ENCODE peak calls at places on chromosome 16, in nine cellular contexts. A is uterus, R is ascending aorta, T is prostate gland, D is colonic mucosa, V is hepatocyte, K is DND-41, P is OCI-LY7, C is NB4. N is an unnamed sample.
A peak's percentile ranks its signal among the peaks of the same experiment; 100 is the strongest.

GRCh38 chr16:57788951-57789350 is 13.3 kb downstream of the KIFC3 start:
- DNase-seq in A (no peak), R (no peak), T (no peak), D (no peak), V (no peak), K (no peak), P (no peak), C (no peak), N (no peak)

GRCh38 chr16:89749637-89750036 is 28.3 kb downstream of the ZNF276 start:
- DNase-seq in A (no peak), R (no peak), T (no peak), D (peak; percentile 60), V (no peak), K (no peak), P (no peak), C (no peak), N (no peak)

GRCh38 chr16:23901178-23902131 is 65.7 kb downstream of the PRKCB start:
- DNase-seq in A (no peak), R (no peak), T (no peak), D (no peak), V (no peak), K (peak; percentile 29), P (no peak), C (peak; percentile 90), N (no peak)

GRCh38 chr16:58563235-58563634 is 47.9 kb downstream of the SETD6 start:
- DNase-seq in A (no peak), R (no peak), T (no peak), D (no peak), V (no peak), K (no peak), P (no peak), C (peak; percentile 16), N (peak; percentile 45)

GRCh38 chr16:87860553-87861299 is 8.6 kb downstream of the SLC7A5 start:
- DNase-seq in A (no peak), R (no peak), T (no peak), D (no peak), V (no peak), K (no peak), P (no peak), C (no peak), N (peak; percentile 84)

GRCh38 chr16:57938936-57939871 is 31.7 kb downstream of the CNGB1 start:
- DNase-seq in A (peak; percentile 52), R (no peak), T (peak; percentile 93), D (peak; percentile 72), V (peak; percentile 55), K (no peak), P (no peak), C (peak; percentile 62), N (peak; percentile 20)

GRCh38 chr16:87956169-87956770 is 5.0 kb downstream of the BANP start:
- DNase-seq in A (no peak), R (no peak), T (no peak), D (peak; percentile 48), V (peak; percentile 67), K (peak; percentile 68), P (peak; percentile 64), C (peak; percentile 80), N (peak; percentile 85)

GRCh38 chr16:57172891-57173290 is 12.9 kb downstream of the PSME3IP1 start:
- DNase-seq in A (no peak), R (no peak), T (no peak), D (no peak), V (no peak), K (no peak), P (no peak), C (no peak), N (no peak)

GRCh38 chr16:89314357-89314756 is 96.9 kb downstream of the ZNF778 start:
- DNase-seq in A (no peak), R (no peak), T (no peak), D (no peak), V (no peak), K (no peak), P (no peak), C (no peak), N (no peak)

GRCh38 chr16:53600076-53600475 is 97.1 kb upstream of the AKTIP start:
- DNase-seq in A (no peak), R (no peak), T (no peak), D (no peak), V (no peak), K (no peak), P (no peak), C (no peak), N (peak; percentile 70)

DNA sequence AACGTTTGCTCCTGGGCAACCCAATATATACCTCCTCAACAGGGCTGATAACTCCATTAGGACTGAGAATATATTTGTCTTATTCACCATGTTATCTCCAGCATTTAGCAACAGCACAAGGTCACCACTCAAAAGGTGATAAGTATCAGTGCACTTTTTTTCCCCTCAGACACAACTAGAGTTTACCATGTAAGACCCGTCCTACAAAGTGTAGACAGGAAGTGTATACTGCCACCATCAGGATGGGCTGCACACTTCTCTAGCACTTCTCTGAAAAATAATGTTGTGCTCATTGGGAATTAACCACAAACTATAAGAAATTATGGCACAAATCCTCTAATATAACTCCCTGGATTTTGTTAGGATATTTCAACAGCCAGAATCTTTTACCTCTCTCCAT is 5.7 kb upstream of the VAT1L start:
- DNase-seq in A (no peak), R (no peak), T (no peak), D (no peak), V (no peak), K (no peak), P (peak; percentile 3), C (peak; percentile 79), N (peak; percentile 56)
- TF ChIP-seq CTCF in A (no peak), R (no peak), T (no peak), D (no peak), V (peak; percentile 46), K (peak; percentile 61), P (peak; percentile 67), C (peak; percentile 71), N (peak; percentile 68)

DNA sequence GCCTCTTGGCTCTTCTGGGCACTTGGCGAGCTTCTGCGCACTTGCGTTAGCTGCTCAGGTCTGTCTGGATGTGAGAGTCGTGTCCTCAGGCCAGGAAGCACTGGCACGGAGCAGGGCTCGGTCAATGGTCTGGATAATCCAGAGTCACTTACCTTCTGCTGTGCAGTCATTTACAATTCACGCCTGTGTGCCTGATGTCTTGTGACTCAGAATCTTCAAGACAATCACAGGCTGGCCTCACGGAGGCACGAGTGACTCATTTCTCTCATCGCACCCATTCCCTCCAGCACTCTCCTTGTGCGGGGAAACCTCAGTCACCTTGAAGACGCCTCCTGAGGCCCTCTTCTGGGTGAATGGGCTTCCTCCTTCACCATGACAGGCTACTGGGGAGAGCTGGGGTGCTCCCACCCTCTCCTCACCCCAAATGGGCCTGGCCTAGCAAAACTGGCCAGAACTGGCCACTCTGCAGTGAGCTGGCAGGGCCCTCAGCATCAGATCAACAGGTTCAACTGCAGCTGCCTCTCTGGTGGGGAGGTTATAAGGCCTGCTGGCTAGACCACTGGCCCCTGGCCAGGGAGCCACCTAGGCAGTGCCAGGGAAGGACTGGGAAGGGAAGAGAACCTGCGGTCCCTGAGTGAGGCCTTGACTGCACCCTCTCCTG is 1.9 kb upstream of the CAPN15 start:
- DNase-seq in A (no peak), R (no peak), T (no peak), D (no peak), V (peak; percentile 84), K (no peak), P (no peak), C (peak; percentile 76), N (peak; percentile 80)
- H3K4me3 ChIP-seq in A (peak overlapping the region; percentile 80), R (peak overlapping the region; percentile 66), T (no peak overlapping the region), D (peak overlapping the region; percentile 92), V (no peak overlapping the region), K (peak overlapping the region; percentile 95), P (peak overlapping the region; percentile 76), C (peak overlapping the region; percentile 69), N (peak overlapping the region; percentile 77)

DNA sequence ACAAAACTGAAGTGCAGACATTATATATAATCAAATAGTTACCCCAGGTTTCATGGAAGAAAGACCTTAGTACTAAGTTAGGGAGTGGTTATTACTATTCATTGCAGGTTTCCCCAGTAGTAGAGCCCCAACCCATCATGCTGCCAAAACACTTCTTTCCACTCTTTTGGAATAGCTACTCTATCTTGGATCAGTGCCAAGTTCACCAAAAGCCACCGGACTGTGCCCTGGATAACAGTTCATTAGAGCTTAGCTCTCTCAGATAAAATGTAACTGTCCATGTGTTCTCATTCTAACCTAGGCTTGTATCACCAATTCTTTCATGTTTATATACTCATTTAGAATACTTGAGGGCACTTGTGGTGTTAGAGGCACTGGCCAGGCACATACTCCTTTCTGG is 540.1 kb upstream of the C16orf82 start:
- DNase-seq in A (no peak), R (no peak), T (no peak), D (no peak), V (no peak), K (no peak), P (no peak), C (no peak), N (no peak)
- TF ChIP-seq CTCF in A (no peak), R (no peak), T (no peak), D (no peak), V (no peak), K (no peak), P (no peak), C (no peak), N (no peak)

GRCh38 chr16:66658143-66658859 is 38.2 kb downstream of the CMTM4 start:
- DNase-seq in A (no peak), R (no peak), T (no peak), D (no peak), V (no peak), K (no peak), P (no peak), C (peak; percentile 21), N (no peak)

GRCh38 chr16:66662445-66663194 is 33.9 kb downstream of the CMTM4 start:
- DNase-seq in A (no peak), R (no peak), T (no peak), D (no peak), V (peak; percentile 20), K (no peak), P (peak; percentile 44), C (peak; percentile 53), N (peak; percentile 45)

GRCh38 chr16:66658860-66659190 is 37.7 kb downstream of the CMTM4 start:
- DNase-seq in A (no peak), R (no peak), T (no peak), D (no peak), V (no peak), K (no peak), P (no peak), C (no peak), N (no peak)

GRCh38 chr16:66661210-66661560 is 35.4 kb downstream of the CMTM4 start:
- DNase-seq in A (no peak), R (no peak), T (no peak), D (no peak), V (no peak), K (no peak), P (no peak), C (no peak), N (no peak)

DNA sequence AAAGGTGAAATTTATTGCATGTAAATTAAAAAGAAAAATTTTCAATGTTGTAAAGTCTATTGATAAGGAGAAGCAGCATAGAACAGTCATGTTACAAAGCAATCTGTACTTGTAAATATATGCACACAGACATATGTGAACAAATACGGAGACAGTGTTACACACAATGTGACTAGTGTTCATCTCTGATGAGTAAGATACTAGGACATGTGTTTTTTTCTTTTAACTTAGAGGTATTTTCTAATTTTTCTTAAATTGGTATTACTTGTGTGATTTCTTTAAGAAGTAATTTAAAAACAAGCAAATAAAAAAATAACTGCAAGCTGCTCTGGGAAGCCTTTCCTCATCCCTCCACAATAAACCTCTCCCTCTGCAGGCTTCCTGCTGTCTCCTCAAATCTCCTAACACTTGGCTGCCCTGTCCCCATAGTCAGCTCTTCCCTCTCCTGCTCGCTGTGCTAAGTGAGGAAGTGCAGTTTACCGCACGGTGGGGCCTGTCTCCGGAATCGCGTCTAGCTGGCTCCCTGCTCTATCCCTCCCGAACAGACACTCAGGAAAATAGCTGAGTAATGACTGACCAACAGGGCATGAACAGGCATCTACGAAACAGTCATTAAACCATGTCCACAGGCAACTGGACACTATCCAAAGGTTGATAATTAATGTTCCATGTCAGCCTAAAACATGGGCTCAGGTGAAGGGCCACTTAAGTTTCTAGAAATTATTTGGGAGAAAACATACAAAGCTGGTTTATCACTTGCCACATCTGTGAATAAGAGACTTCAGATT is 35.9 kb downstream of the CMTM4 start:
- DNase-seq in A (peak; percentile 67), R (peak; percentile 68), T (peak; percentile 62), D (peak; percentile 46), V (peak; percentile 84), K (no peak), P (no peak), C (peak; percentile 59), N (peak; percentile 89)
- H3K4me3 ChIP-seq in A (no peak overlapping the region), R (no peak overlapping the region), T (no peak overlapping the region), D (no peak overlapping the region), V (no peak overlapping the region), K (no peak overlapping the region), P (no peak overlapping the region), C (no peak overlapping the region), N (no peak overlapping the region)